ENCODE peak calls at places on chromosomes 11 and 22, in six cellular contexts. L is left ventricle myocardium superior; Q is CD8-positive, alpha-beta T cell; Y is activated T-cell treated with anti-CD3 and anti-CD28 coated beads, Interleukin-2, amount 50 U/mL, for 4 hours; K is psoas muscle; E is activated CD8-positive, alpha-beta T cell treated with anti-CD3 and anti-CD28 coated beads for 36 hours. O is an unnamed sample.

GRCh38 chr11:7577883-7578242 is 64.1 kb downstream of the PPFIBP2 start:
- ATAC-seq in L (peak; percentile 28), Q (peak; percentile 29), Y (peak; percentile 45), K (peak; percentile 26), E (peak; percentile 72), O (no peak)

GRCh38 chr11:45087301-45087700 is 59.1 kb upstream of the PRDM11 start:
- ATAC-seq in L (no peak), Q (no peak), Y (no peak), K (no peak), E (no peak), O (no peak)

GRCh38 chr11:58647141-58647699 is 24.8 kb downstream of the CNTF start:
- ATAC-seq in L (no peak), Q (no peak), Y (no peak), K (no peak), E (no peak), O (peak; percentile 17)

GRCh38 chr11:64998141-64998540 is 1.4 kb upstream of the BATF2 start:
- ATAC-seq in L (no peak), Q (no peak), Y (no peak), K (no peak), E (peak; percentile 60), O (no peak)

GRCh38 chr22:49022816-49023160 is 804.9 kb downstream of the BRD1 start:
- ATAC-seq in L (no peak), Q (no peak), Y (no peak), K (no peak), E (no peak), O (no peak)

GRCh38 chr11:46149342-46149741 is 28.1 kb upstream of the PHF21A start:
- ATAC-seq in L (no peak), Q (no peak), Y (no peak), K (no peak), E (no peak), O (no peak)

GRCh38 chr22:38251355-38251720 is 21.5 kb downstream of the TMEM184B start:
- ATAC-seq in L (peak; percentile 27), Q (no peak), Y (no peak), K (no peak), E (no peak), O (no peak)

GRCh38 chr22:36379593-36380361 is 8.0 kb downstream of the MYH9 start:
- ATAC-seq in L (peak; percentile 6), Q (peak; percentile 33), Y (peak; percentile 26), K (peak; percentile 60), E (peak; percentile 29), O (peak; percentile 10)

GRCh38 chr11:121311373-121311772 is 18.8 kb downstream of the SC5D start:
- ATAC-seq in L (no peak), Q (no peak), Y (peak; percentile 91), K (no peak), E (peak; percentile 88), O (peak; percentile 95)

GRCh38 chr11:88320149-88320559 is 17.4 kb downstream of the CTSC start:
- ATAC-seq in L (no peak), Q (no peak), Y (no peak), K (no peak), E (no peak), O (no peak)

GRCh38 chr11:17519031-17519430 is 25.2 kb downstream of the USH1C start:
- ATAC-seq in L (no peak), Q (no peak), Y (no peak), K (no peak), E (no peak), O (no peak)

GRCh38 chr11:22730319-22730718 is 63.9 kb downstream of the GAS2 start:
- ATAC-seq in L (no peak), Q (no peak), Y (no peak), K (peak; percentile 58), E (no peak), O (no peak)

GRCh38 chr22:42994276-42994916 is 20.6 kb downstream of the PACSIN2 start:
- ATAC-seq in L (peak; percentile 17), Q (no peak), Y (no peak), K (peak; percentile 1), E (no peak), O (no peak)

GRCh38 chr11:78061088-78061920 is 2.4 kb upstream of the THRSP start:
- ATAC-seq in L (peak; percentile 97), Q (no peak), Y (no peak), K (peak; percentile 89), E (no peak), O (no peak)

GRCh38 chr11:102560555-102561011 is 30.0 kb upstream of the MMP7 start:
- ATAC-seq in L (no peak), Q (peak; percentile 34), Y (peak; percentile 68), K (peak; percentile 53), E (peak; percentile 47), O (peak; percentile 50)

GRCh38 chr11:125939081-125939521 is 6.7 kb upstream of the VSIG10L2 start:
- ATAC-seq in L (peak; percentile 29), Q (no peak), Y (no peak), K (no peak), E (no peak), O (no peak)

GRCh38 chr11:57791321-57792059 is 29.9 kb downstream of the CTNND1 start:
- ATAC-seq in L (no peak), Q (no peak), Y (no peak), K (no peak), E (no peak), O (no peak)

GRCh38 chr11:83864412-83865057 is 578.4 kb upstream of the CCDC90B start:
- ATAC-seq in L (no peak), Q (no peak), Y (no peak), K (no peak), E (no peak), O (no peak)

GRCh38 chr11:124429599-124429998 is 4.9 kb upstream of the OR8B4 start:
- ATAC-seq in L (no peak), Q (no peak), Y (no peak), K (no peak), E (no peak), O (no peak)

GRCh38 chr11:121572581-121573059 is 119.9 kb upstream of the SORL1-AS1 start:
- ATAC-seq in L (no peak), Q (no peak), Y (no peak), K (no peak), E (no peak), O (no peak)

GRCh38 chr22:32904044-32904443 is 102.5 kb downstream of the TIMP3 start:
- ATAC-seq in L (peak; percentile 79), Q (no peak), Y (no peak), K (peak; percentile 63), E (peak; percentile 45), O (no peak)

GRCh38 chr11:86197448-86197847 is 47.1 kb upstream of the EED start:
- ATAC-seq in L (no peak), Q (no peak), Y (no peak), K (no peak), E (no peak), O (no peak)

GRCh38 chr11:95641506-95641905 is 148.1 kb downstream of the FAM76B start:
- ATAC-seq in L (no peak), Q (peak; percentile 69), Y (peak; percentile 82), K (no peak), E (peak; percentile 94), O (peak; percentile 99)

GRCh38 chr11:71991494-71991893 is 7.2 kb upstream of the IL18BP start:
- ATAC-seq in L (peak; percentile 38), Q (no peak), Y (no peak), K (no peak), E (no peak), O (peak; percentile 35)

GRCh38 chr22:36160499-36160942 is at the start of gene APOL3:
- ATAC-seq in L (peak; percentile 74), Q (peak; percentile 35), Y (peak; percentile 62), K (peak; percentile 27), E (peak; percentile 54), O (peak; percentile 64)

GRCh38 chr11:120937501-120937900 is 86.4 kb upstream of the TBCEL start:
- ATAC-seq in L (peak; percentile 57), Q (no peak), Y (no peak), K (no peak), E (no peak), O (no peak)

GRCh38 chr11:124865181-124865901 is at the start of gene ROBO3:
- ATAC-seq in L (no peak), Q (no peak), Y (no peak), K (peak; percentile 12), E (no peak), O (no peak)